ENCODE peak calls at places on chromosomes 13 and 19, in nine cellular contexts. D is sigmoid colon, B is cardiac muscle cell, R is IMR-90, H is ascending aorta, A is AG04450, W is thoracic aorta, T is heart right ventricle, S is OCI-LY7. U is an unnamed sample.

GRCh38 chr13:50382511-50382910 is 367.3 kb downstream of the KCNRG start:
- DNase-seq in W (no peak), B (no peak), H (no peak), T (no peak), S (no peak), A (no peak), R (no peak), D (no peak), U (no peak)

GRCh38 chr19:34480971-34481821 is at the start of gene WTIP:
- DNase-seq in S (no peak), H (peak; percentile 88), W (peak; percentile 28), R (peak; percentile 88), A (peak; percentile 80), T (peak; percentile 79), B (peak; percentile 93), D (peak; percentile 86), U (peak; percentile 89)

GRCh38 chr19:4852484-4852883 is 15.0 kb downstream of the PLIN3 start:
- DNase-seq in W (no peak), R (no peak), S (no peak), B (no peak), A (no peak), D (no peak), H (no peak), T (no peak), U (no peak)

GRCh38 chr19:39150235-39150634 is 24.6 kb downstream of the PAK4 start:
- DNase-seq in H (no peak), W (no peak), D (no peak), R (no peak), S (no peak), A (no peak), T (no peak), B (no peak), U (no peak)

GRCh38 chr19:47284324-47284899 is 9.7 kb downstream of the INAFM1 start:
- DNase-seq in S (peak; percentile 68), T (no peak), B (peak; percentile 71), R (peak; percentile 68), D (no peak), A (peak; percentile 33), W (no peak), H (no peak), U (no peak)

GRCh38 chr13:27605610-27606200 is 14.6 kb downstream of the LNX2 start:
- DNase-seq in T (no peak), B (no peak), R (peak; percentile 33), D (no peak), S (no peak), H (no peak), W (no peak), A (no peak), U (no peak)

GRCh38 chr13:107373551-107373950 is 805.6 kb upstream of the ARGLU1 start:
- DNase-seq in S (no peak), W (no peak), D (no peak), B (peak; percentile 16), A (peak; percentile 65), T (no peak), R (peak; percentile 91), H (no peak), U (no peak)

GRCh38 chr13:58376349-58376748 is 744.8 kb downstream of the PCDH17 start:
- DNase-seq in T (no peak), H (no peak), W (no peak), D (no peak), S (no peak), R (no peak), A (no peak), B (no peak), U (no peak)

GRCh38 chr13:51330741-51331140 is 8.8 kb upstream of the SERPINE3 start:
- DNase-seq in W (no peak), S (no peak), H (no peak), T (no peak), R (no peak), D (no peak), A (no peak), B (no peak), U (no peak)

GRCh38 chr13:92514420-92515125 is 712.0 kb upstream of the GPC6 start:
- DNase-seq in A (no peak), H (no peak), W (no peak), R (no peak), D (no peak), T (no peak), S (peak; percentile 5), B (no peak), U (no peak)

GRCh38 chr13:27632214-27632613 is 10.5 kb downstream of the POLR1D start:
- DNase-seq in H (no peak), R (no peak), A (no peak), T (no peak), S (no peak), D (no peak), B (no peak), W (no peak), U (no peak)

GRCh38 chr13:112873851-112874750 is 94.9 kb upstream of the MCF2L start:
- DNase-seq in S (peak; percentile 56), D (peak; percentile 86), A (peak; percentile 10), R (peak; percentile 50), B (peak; percentile 90), T (peak; percentile 85), H (peak; percentile 86), W (no peak), U (peak; percentile 85)

GRCh38 chr13:75628811-75629210 is 7.3 kb upstream of the LMO7 start:
- DNase-seq in H (no peak), A (no peak), T (no peak), R (no peak), B (no peak), S (no peak), D (no peak), W (no peak), U (no peak)

GRCh38 chr19:35608250-35608649 is 4.3 kb upstream of the HAUS5 start:
- DNase-seq in A (no peak), B (no peak), R (no peak), S (peak; percentile 55), H (no peak), W (no peak), T (no peak), D (no peak), U (no peak)

DNA sequence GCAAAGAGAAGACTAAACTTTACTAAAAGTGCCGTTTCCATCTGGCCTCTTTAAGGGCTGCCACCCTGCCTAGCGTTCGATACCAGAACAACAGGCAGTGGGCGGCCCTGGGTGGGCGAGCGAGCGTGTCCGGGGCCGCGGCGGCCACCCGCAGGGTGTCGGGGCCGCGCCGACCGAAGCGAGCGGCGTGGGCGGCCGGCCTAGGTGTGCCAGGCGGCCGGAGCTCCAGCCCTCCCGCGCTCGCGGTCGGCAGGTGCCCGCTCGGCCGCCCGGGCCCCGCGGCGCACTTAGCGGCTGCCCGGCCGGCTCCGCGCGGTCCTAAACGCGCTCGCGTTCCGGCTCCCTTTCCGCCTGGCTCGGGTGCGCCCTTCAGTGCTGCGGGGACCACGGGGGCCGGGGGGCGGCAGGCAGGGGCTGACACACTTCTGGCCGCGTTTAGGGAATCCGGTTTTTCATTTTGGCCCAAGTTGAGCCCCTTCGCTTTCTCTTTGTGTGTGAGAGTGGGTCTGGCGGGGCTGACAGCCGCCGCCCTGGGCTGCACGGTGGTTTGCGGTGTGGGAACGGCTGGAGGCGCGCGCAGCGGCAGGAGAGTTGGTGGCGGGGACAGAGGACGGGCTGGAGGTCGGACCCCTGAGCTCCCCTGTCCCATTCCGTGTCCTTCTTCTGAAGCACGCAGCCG is 2.9 kb downstream of the FGF9 start:
- DNase-seq in H (no peak), W (no peak), S (peak; percentile 79), D (peak; percentile 61), A (no peak), T (peak; percentile 40), B (peak; percentile 84), R (peak; percentile 36), U (peak; percentile 82)
- TF ChIP-seq CTCF in H (no peak), W (no peak), S (no peak), D (no peak), A (no peak), T (peak; percentile 25), B (no peak), R (no peak), U (peak; percentile 17)

DNA sequence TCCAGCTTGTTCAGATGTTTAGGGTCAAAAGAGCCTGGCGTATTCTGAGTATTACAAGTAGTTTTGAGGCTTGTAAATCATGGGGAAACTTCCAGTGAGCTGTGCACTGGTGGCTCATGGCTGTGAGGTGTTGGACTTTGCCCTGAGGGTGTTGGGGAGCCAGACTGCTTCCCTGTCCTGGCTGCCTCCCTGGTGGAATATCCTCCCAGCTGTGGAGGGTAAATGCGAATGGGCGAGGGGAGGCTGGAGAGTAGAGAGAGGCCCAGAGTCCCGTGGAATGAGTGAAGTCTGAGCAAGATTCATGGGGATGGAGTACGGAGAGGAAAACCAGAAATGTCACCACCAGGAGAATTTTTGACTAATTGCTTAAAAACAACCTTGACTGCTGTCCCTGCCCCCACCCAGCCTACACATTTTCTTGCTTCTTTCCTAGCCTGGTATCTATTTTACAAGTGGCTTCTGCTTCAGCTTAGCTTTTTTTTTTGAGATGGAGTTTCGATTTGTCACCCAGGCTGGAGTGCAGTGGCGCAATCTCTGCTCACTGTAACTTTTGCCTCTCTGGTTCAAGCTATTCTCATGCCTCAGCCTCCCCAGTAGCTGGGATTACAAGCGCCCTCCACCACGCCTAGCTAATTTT is 3.7 kb downstream of the SNRPA start:
- DNase-seq in W (no peak), H (no peak), D (no peak), S (no peak), B (no peak), A (no peak), T (no peak), R (peak; percentile 19), U (no peak)
- H3K4me3 ChIP-seq in W (peak overlapping the region; percentile 31), H (no peak overlapping the region), D (no peak overlapping the region), S (peak overlapping the region; percentile 80), B (no peak overlapping the region), A (peak overlapping the region; percentile 1), T (no peak overlapping the region), R (no peak overlapping the region), U (peak overlapping the region; percentile 32)

DNA sequence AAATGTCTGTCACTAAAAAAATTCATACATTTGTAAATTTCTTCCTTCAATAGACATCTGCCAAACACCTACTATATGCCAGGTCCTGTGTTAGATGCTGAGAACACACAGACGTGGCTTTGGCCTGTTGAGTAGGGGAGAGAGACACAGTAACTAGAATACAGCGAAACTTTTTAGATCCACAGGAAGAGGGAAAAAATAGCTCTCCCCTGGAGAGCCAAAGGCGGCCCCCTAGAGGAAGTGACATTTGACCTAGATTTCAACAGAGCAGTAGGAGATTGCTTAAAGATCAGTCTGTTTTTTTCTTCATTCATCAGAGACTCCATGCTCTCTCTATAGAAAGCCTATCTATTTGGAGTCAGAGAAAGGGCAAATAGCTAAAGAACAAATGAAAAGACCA is 11.3 kb downstream of the LCP1 start:
- DNase-seq in A (no peak), B (peak; percentile 8), R (no peak), S (peak; percentile 47), T (no peak), D (no peak), W (no peak), H (no peak), U (no peak)
- TF ChIP-seq CTCF in A (no peak), B (no peak), R (no peak), S (peak; percentile 58), T (no peak), D (no peak), W (no peak), H (no peak), U (no peak)

DNA sequence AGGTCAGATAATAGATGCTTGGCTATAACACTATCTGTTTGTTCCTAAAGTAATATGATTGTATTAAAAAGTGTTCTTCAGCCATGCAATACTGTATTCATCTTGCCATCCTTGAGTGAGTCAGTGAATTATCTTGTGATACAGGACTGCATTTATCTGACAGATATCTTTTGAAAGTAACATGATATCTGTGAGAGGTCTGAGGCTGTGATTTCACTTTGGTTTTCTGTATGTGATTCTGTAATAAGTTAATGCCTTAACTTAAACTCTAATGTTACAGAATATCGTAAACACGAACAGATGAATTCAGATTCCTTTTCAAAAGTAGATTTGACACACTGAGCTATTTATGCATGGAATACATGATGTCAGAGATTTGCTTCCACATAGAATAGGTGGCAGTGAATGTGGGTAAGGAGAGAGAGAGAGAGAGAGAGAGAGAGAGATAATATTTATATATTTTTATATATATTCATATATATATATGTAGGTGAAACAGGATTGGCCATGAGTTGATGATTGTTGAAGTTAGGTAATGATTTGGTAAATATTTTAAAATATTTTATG is 97.9 kb upstream of the RNF113B start:
- DNase-seq in D (no peak), W (no peak), B (no peak), A (peak; percentile 49), S (no peak), R (peak; percentile 87), T (no peak), H (no peak), U (no peak)
- H3K4me3 ChIP-seq in D (no peak overlapping the region), W (no peak overlapping the region), B (no peak overlapping the region), A (no peak overlapping the region), S (no peak overlapping the region), R (no peak overlapping the region), T (no peak overlapping the region), H (no peak overlapping the region), U (no peak overlapping the region)